ENCODE peak calls at places on chromosomes 7 and 10, in four cellular contexts. A is HL-60, B is A549, H is BE2C. P is an unnamed sample.

GRCh38 chr7:122383934-122384333 is 79.4 kb upstream of the FEZF1 start:
- DNase-seq in B (no peak), A (no peak), H (no peak), P (no peak)

GRCh38 chr10:124671486-124672075 is 72.6 kb downstream of the FAM53B start:
- DNase-seq in A (peak; percentile 74), B (peak; percentile 55), H (peak; percentile 62), P (peak; percentile 31)

GRCh38 chr10:17835688-17836087 is 26.5 kb downstream of the MRC1 start:
- DNase-seq in B (peak; percentile 78), A (no peak), H (peak; percentile 17), P (no peak)

GRCh38 chr10:5283305-5284158 is 81.2 kb upstream of the UCN3 start:
- DNase-seq in A (no peak), H (peak; percentile 65), B (peak; percentile 60), P (peak; percentile 46)

GRCh38 chr10:3111626-3112220 is 44.4 kb downstream of the PFKP start:
- DNase-seq in H (no peak), B (no peak), A (no peak), P (peak; percentile 28)

GRCh38 chr10:80289451-80290287 is at the start of gene MAT1A:
- DNase-seq in A (no peak), H (no peak), B (no peak), P (no peak)

GRCh38 chr10:76984559-76985443 is 652.8 kb downstream of the KCNMA1 start:
- DNase-seq in A (peak; percentile 2), H (peak; percentile 74), B (peak; percentile 52), P (peak; percentile 86)

GRCh38 chr7:157618091-157618726 is 281.4 kb downstream of the DNAJB6 start:
- DNase-seq in B (no peak), A (no peak), H (no peak), P (no peak)

GRCh38 chr10:77699080-77699645 is 61.6 kb upstream of the KCNMA1 start:
- DNase-seq in B (no peak), A (no peak), H (no peak), P (no peak)

GRCh38 chr7:31825576-31825975 is 138.6 kb downstream of the PPP1R17 start:
- DNase-seq in H (no peak), A (no peak), B (no peak), P (no peak)

GRCh38 chr7:131911112-131911511 is 354.7 kb upstream of the PODXL start:
- DNase-seq in H (no peak), B (no peak), A (no peak), P (no peak)

GRCh38 chr10:4670737-4671136 is 155.3 kb upstream of the AKR1E2 start:
- DNase-seq in A (no peak), B (no peak), H (no peak), P (no peak)

GRCh38 chr7:37674534-37674933 is 9.0 kb upstream of the GPR141 start:
- DNase-seq in B (no peak), H (no peak), A (no peak), P (no peak)

GRCh38 chr10:60495357-60495756 is 105.7 kb upstream of the ANK3 start:
- DNase-seq in B (no peak), A (no peak), H (no peak), P (no peak)

GRCh38 chr10:3000063-3000462 is 67.3 kb upstream of the PFKP start:
- DNase-seq in H (no peak), B (no peak), A (no peak), P (no peak)

GRCh38 chr10:57430376-57430775 is 837.3 kb downstream of the IPMK start:
- DNase-seq in H (no peak), A (no peak), B (no peak), P (no peak)

DNA sequence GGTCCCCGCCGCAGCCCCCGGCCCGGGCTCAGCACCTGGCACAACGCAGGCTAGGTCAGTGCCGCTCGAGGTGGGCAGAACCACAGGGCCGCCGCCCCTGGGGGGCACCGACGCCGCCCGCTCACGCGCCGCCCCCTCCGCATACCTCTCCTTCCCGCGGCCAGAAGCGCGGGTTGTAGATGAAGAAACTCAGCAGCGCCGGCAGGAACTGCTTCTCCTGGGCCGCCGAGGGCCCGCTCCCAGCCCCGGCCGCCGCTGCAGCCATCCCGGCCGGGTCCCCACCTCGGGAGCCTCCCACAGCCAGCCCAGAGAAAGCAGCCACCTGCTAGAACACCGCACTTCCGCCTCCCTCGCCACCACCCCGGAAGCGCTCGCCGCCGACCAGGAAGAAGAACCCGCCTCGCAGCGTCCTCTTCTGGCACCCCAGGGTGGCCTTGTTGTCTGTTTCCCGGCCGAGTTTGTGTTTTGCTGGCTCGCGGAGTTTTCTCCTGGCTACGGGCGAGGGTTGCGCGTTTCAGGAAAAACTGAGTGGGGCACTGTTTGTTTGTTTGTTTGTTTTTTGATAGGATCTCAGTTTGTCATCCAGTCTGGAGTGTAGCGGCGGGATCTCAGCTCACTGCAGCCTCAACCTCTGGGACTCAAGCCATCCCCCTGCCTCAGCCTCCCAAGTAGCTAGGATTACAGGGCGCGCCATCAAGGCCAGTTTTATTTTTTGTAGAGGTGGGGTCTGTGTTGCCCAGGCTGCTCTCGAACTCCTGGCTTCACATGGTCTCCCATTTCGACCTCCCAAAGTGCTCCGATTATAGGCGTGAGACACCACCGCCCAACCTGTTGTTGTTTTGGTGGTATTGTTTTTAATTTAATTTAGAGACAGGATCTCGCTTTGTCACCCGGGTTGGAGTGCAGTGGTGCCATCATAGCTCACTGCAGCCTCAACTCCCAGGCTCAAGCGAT is 17.7 kb downstream of the OCM2 start:
- DNase-seq in H (peak; percentile 80), B (peak; percentile 90), A (peak; percentile 72), P (peak; percentile 63)
- TF ChIP-seq CTCF in H (peak; percentile 35), B (peak; percentile 37), A (peak; percentile 13), P (no peak)

DNA sequence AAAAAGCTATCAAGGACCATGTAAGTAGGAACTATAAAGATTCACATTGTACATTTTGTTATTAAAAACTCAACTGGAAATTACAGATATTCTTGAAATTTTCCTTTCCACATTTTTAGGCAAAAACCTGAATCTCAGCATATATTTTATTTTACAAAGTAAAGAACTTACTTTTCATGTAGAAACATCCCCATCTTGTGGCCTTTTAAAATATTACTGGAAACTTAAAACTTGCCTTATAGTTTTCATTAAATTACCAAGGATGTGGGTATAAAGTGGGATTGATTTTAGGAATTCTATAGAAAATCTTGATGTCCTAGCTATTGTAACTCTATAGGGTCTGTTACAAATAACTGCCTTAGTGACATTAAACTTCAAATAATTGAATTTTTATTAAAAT is 10.6 kb downstream of the DBF4 start:
- DNase-seq in H (no peak), B (no peak), A (no peak), P (no peak)
- TF ChIP-seq CTCF in H (no peak), B (peak; percentile 60), A (no peak), P (peak; percentile 41)

DNA sequence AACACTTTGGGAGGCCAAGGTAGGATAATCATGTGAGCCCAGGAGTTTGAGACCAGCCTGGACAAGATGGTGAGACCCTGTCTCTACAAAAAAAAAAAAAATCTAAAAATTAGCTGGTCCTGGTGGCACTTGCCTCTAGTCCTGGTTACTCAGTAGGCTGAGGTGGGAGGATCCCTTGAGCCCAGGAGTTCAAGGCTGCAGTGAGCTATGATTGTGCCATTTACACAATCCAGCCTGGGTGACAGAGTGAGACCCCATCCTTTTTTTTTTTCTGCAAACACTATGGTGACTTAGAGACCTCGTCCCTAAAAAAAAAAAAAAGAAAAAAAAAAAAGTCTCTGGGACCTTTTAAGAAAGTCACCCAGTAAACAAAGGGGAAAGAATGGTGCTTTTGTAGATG is 52.8 kb downstream of the CNNM2 start:
- DNase-seq in B (no peak), A (no peak), H (no peak), P (no peak)
- TF ChIP-seq CTCF in B (no peak), A (no peak), H (no peak), P (no peak)

DNA sequence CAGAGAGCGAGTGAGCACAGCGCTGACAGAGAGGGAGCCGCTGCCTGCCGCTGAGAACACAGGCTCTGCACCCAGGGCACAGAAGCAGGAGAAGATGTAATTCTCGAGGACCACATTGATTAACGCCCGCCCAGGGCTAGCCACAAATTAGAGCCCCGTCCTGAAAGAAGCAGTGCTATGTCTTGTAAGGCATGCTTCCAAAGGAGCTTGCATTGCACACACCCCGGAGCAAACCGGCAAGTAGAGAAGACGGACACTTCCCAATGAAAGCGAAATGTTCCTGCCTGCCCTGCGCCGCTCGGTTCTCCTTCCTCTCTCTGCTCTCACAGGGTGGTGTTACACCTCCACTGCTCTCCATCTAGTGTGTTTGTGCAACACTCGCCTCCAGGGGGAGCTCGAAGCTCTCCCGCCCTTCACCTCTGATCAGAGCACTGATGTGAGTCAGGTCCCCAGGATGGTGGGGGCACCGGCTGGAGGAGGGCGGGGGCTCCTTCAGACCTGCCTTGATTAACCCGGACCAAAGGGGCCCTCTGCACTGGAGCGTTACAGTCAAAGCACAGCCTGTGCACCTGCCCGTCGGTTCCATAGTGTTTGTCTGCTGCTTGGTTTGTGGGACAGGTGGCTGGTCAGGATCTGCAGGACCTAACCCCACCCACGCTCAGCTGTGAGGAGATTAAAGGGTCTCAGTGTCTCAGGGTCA is 316.5 kb downstream of the ADARB2 start:
- DNase-seq in A (peak; percentile 11), B (peak; percentile 58), H (peak; percentile 65), P (peak; percentile 87)
- TF ChIP-seq CTCF in A (peak; percentile 12), B (peak; percentile 63), H (peak; percentile 78), P (peak; percentile 84)

GRCh38 chr7:101108961-101109360 is 17.9 kb upstream of the SERPINE1 start:
- DNase-seq in H (no peak), A (no peak), B (peak; percentile 53), P (no peak)
- TF ChIP-seq CTCF in H (no peak), A (no peak), B (no peak), P (no peak)

DNA sequence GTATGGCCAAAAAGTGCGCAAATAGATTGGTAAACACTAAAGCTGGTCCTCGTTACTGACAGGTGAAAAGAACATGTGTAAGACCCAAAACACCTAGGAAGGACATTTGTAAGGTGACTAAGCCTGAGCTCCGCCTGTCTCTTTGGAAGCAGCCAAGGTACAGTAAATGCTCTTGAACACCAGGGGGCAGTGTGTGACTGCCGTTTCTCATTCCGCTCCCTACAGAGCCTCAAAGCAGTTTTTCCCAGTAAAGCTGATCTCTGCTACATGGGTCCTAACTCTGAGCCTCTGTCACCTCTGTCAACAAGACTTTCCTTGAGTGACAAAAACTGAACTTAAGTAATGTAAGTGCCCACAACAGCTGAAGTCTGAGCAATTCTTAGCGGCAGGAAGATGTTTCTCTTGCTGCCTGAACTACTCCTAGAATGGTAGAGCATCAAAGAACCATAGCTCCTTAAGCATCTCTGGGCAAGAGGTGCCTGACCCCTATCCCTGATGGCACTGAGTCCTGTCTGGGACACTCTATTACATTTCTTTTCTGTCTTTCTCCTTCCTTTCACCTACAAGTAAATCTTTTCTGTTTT is 238.0 kb upstream of the INHBA start:
- DNase-seq in B (peak; percentile 59), H (peak; percentile 52), A (peak; percentile 29), P (peak; percentile 64)
- TF ChIP-seq CTCF in B (peak; percentile 77), H (peak; percentile 93), A (peak; percentile 86), P (peak; percentile 87)

GRCh38 chr7:33628894-33629293 is 276.4 kb upstream of the BMPER start:
- DNase-seq in A (no peak), B (no peak), H (no peak), P (no peak)
- TF ChIP-seq CTCF in A (no peak), B (no peak), H (no peak), P (no peak)

P was measured in nephron progenitor cell.